ENCODE peak calls at places on chromosomes 11 and 22, in ten cellular contexts. One of them, this sample, is unnamed.
A peak's percentile ranks its signal among the peaks of the same experiment; 100 is the strongest.

GRCh38 chr22:50151571-50152537 is 18.7 kb upstream of the PANX2 start:
- DNase-seq in HT1080: no peak
- DNase-seq in M059J: no peak
- DNase-seq in right cardiac atrium: no peak
- DNase-seq in AG10803: no peak
- DNase-seq in activated naive CD4-positive, alpha-beta T cell treated with anti-CD3 and anti-CD28 coated beads, Interleukin-2, amount 10 ng/mL, durations not matched to agents 7 days and 5 days: no peak
- DNase-seq in stimulated activated CD8-positive, alpha-beta memory T cell treated with anti-CD3 and anti-CD28 coated beads, Interleukin-4, amount 100 ng/mL, for 4 hours: no peak
- DNase-seq in heart right ventricle: no peak
- DNase-seq in GM19239: no peak
- DNase-seq in effector memory CD8-positive, alpha-beta T cell: no peak
- DNase-seq in this sample: no peak

GRCh38 chr22:29148826-29149225 is 56.9 kb upstream of the EMID1 start:
- DNase-seq in HT1080: no peak
- DNase-seq in stimulated activated CD8-positive, alpha-beta memory T cell treated with anti-CD3 and anti-CD28 coated beads, Interleukin-4, amount 100 ng/mL, for 4 hours: no peak
- DNase-seq in M059J: no peak
- DNase-seq in activated naive CD4-positive, alpha-beta T cell treated with anti-CD3 and anti-CD28 coated beads, Interleukin-2, amount 10 ng/mL, durations not matched to agents 7 days and 5 days: no peak
- DNase-seq in effector memory CD8-positive, alpha-beta T cell: no peak
- DNase-seq in heart right ventricle: no peak
- DNase-seq in right cardiac atrium: no peak
- DNase-seq in AG10803: no peak
- DNase-seq in GM19239: no peak
- DNase-seq in this sample: no peak

GRCh38 chr11:117829369-117829725 is 4.8 kb upstream of the FXYD2 start:
- DNase-seq in activated naive CD4-positive, alpha-beta T cell treated with anti-CD3 and anti-CD28 coated beads, Interleukin-2, amount 10 ng/mL, durations not matched to agents 7 days and 5 days: no peak
- DNase-seq in heart right ventricle: no peak
- DNase-seq in effector memory CD8-positive, alpha-beta T cell: no peak
- DNase-seq in right cardiac atrium: no peak
- DNase-seq in GM19239: no peak
- DNase-seq in HT1080: no peak
- DNase-seq in stimulated activated CD8-positive, alpha-beta memory T cell treated with anti-CD3 and anti-CD28 coated beads, Interleukin-4, amount 100 ng/mL, for 4 hours: no peak
- DNase-seq in AG10803: no peak
- DNase-seq in M059J: no peak
- DNase-seq in this sample: no peak

GRCh38 chr11:68749501-68750196 is 1.7 kb downstream of the TESMIN start:
- DNase-seq in heart right ventricle: no peak
- DNase-seq in HT1080: no peak
- DNase-seq in stimulated activated CD8-positive, alpha-beta memory T cell treated with anti-CD3 and anti-CD28 coated beads, Interleukin-4, amount 100 ng/mL, for 4 hours: no peak
- DNase-seq in right cardiac atrium: no peak
- DNase-seq in AG10803: no peak
- DNase-seq in GM19239: no peak
- DNase-seq in M059J: no peak
- DNase-seq in activated naive CD4-positive, alpha-beta T cell treated with anti-CD3 and anti-CD28 coated beads, Interleukin-2, amount 10 ng/mL, durations not matched to agents 7 days and 5 days: no peak
- DNase-seq in effector memory CD8-positive, alpha-beta T cell: no peak
- DNase-seq in this sample: no peak

GRCh38 chr11:11661356-11662040 is 39.7 kb upstream of the GALNT18 start:
- DNase-seq in HT1080: no peak
- DNase-seq in right cardiac atrium: no peak
- DNase-seq in AG10803: no peak
- DNase-seq in effector memory CD8-positive, alpha-beta T cell: no peak
- DNase-seq in GM19239: no peak
- DNase-seq in stimulated activated CD8-positive, alpha-beta memory T cell treated with anti-CD3 and anti-CD28 coated beads, Interleukin-4, amount 100 ng/mL, for 4 hours: no peak
- DNase-seq in activated naive CD4-positive, alpha-beta T cell treated with anti-CD3 and anti-CD28 coated beads, Interleukin-2, amount 10 ng/mL, durations not matched to agents 7 days and 5 days: no peak
- DNase-seq in M059J: no peak
- DNase-seq in heart right ventricle: no peak
- DNase-seq in this sample: no peak

GRCh38 chr11:97269527-97269926 is 879.7 kb downstream of the JRKL start:
- DNase-seq in GM19239: peak; percentile 2
- DNase-seq in activated naive CD4-positive, alpha-beta T cell treated with anti-CD3 and anti-CD28 coated beads, Interleukin-2, amount 10 ng/mL, durations not matched to agents 7 days and 5 days: no peak
- DNase-seq in heart right ventricle: no peak
- DNase-seq in effector memory CD8-positive, alpha-beta T cell: no peak
- DNase-seq in right cardiac atrium: no peak
- DNase-seq in M059J: peak; percentile 37
- DNase-seq in HT1080: peak; percentile 29
- DNase-seq in AG10803: no peak
- DNase-seq in stimulated activated CD8-positive, alpha-beta memory T cell treated with anti-CD3 and anti-CD28 coated beads, Interleukin-4, amount 100 ng/mL, for 4 hours: no peak
- DNase-seq in this sample: peak; percentile 68

GRCh38 chr11:62024975-62025374 is 57.5 kb upstream of the FTH1 start:
- DNase-seq in M059J: no peak
- DNase-seq in effector memory CD8-positive, alpha-beta T cell: peak; percentile 4
- DNase-seq in stimulated activated CD8-positive, alpha-beta memory T cell treated with anti-CD3 and anti-CD28 coated beads, Interleukin-4, amount 100 ng/mL, for 4 hours: no peak
- DNase-seq in AG10803: peak; percentile 1
- DNase-seq in activated naive CD4-positive, alpha-beta T cell treated with anti-CD3 and anti-CD28 coated beads, Interleukin-2, amount 10 ng/mL, durations not matched to agents 7 days and 5 days: no peak
- DNase-seq in right cardiac atrium: no peak
- DNase-seq in HT1080: no peak
- DNase-seq in heart right ventricle: no peak
- DNase-seq in GM19239: no peak
- DNase-seq in this sample: peak; percentile 41

GRCh38 chr11:1569251-1569780 is 2.8 kb downstream of the DUSP8 start:
- DNase-seq in heart right ventricle: no peak
- DNase-seq in effector memory CD8-positive, alpha-beta T cell: no peak
- DNase-seq in activated naive CD4-positive, alpha-beta T cell treated with anti-CD3 and anti-CD28 coated beads, Interleukin-2, amount 10 ng/mL, durations not matched to agents 7 days and 5 days: no peak
- DNase-seq in AG10803: no peak
- DNase-seq in stimulated activated CD8-positive, alpha-beta memory T cell treated with anti-CD3 and anti-CD28 coated beads, Interleukin-4, amount 100 ng/mL, for 4 hours: no peak
- DNase-seq in right cardiac atrium: no peak
- DNase-seq in M059J: no peak
- DNase-seq in GM19239: peak; percentile 14
- DNase-seq in HT1080: no peak
- DNase-seq in this sample: no peak

GRCh38 chr11:107689317-107690202 is 22.3 kb downstream of the SLN start:
- DNase-seq in heart right ventricle: peak; percentile 65
- DNase-seq in right cardiac atrium: peak; percentile 61
- DNase-seq in M059J: peak; percentile 69
- DNase-seq in HT1080: peak; percentile 48
- DNase-seq in AG10803: peak; percentile 65
- DNase-seq in effector memory CD8-positive, alpha-beta T cell: peak; percentile 27
- DNase-seq in stimulated activated CD8-positive, alpha-beta memory T cell treated with anti-CD3 and anti-CD28 coated beads, Interleukin-4, amount 100 ng/mL, for 4 hours: no peak
- DNase-seq in GM19239: no peak
- DNase-seq in activated naive CD4-positive, alpha-beta T cell treated with anti-CD3 and anti-CD28 coated beads, Interleukin-2, amount 10 ng/mL, durations not matched to agents 7 days and 5 days: peak; percentile 72
- DNase-seq in this sample: peak; percentile 80

GRCh38 chr11:105960252-105961245 is 61.5 kb downstream of the MSANTD4 start:
- DNase-seq in M059J: no peak
- DNase-seq in GM19239: no peak
- DNase-seq in heart right ventricle: no peak
- DNase-seq in right cardiac atrium: no peak
- DNase-seq in AG10803: no peak
- DNase-seq in stimulated activated CD8-positive, alpha-beta memory T cell treated with anti-CD3 and anti-CD28 coated beads, Interleukin-4, amount 100 ng/mL, for 4 hours: no peak
- DNase-seq in HT1080: no peak
- DNase-seq in activated naive CD4-positive, alpha-beta T cell treated with anti-CD3 and anti-CD28 coated beads, Interleukin-2, amount 10 ng/mL, durations not matched to agents 7 days and 5 days: no peak
- DNase-seq in effector memory CD8-positive, alpha-beta T cell: no peak
- DNase-seq in this sample: no peak

GRCh38 chr11:22244986-22245592 is 52.2 kb downstream of the ANO5 start:
- DNase-seq in stimulated activated CD8-positive, alpha-beta memory T cell treated with anti-CD3 and anti-CD28 coated beads, Interleukin-4, amount 100 ng/mL, for 4 hours: no peak
- DNase-seq in effector memory CD8-positive, alpha-beta T cell: no peak
- DNase-seq in heart right ventricle: peak; percentile 11
- DNase-seq in M059J: peak; percentile 21
- DNase-seq in right cardiac atrium: peak; percentile 30
- DNase-seq in AG10803: peak; percentile 45
- DNase-seq in GM19239: peak; percentile 6
- DNase-seq in activated naive CD4-positive, alpha-beta T cell treated with anti-CD3 and anti-CD28 coated beads, Interleukin-2, amount 10 ng/mL, durations not matched to agents 7 days and 5 days: peak; percentile 24
- DNase-seq in HT1080: peak; percentile 27
- DNase-seq in this sample: peak; percentile 40

GRCh38 chr11:43508511-43508918 is 149.8 kb downstream of the TTC17 start:
- DNase-seq in heart right ventricle: no peak
- DNase-seq in right cardiac atrium: no peak
- DNase-seq in effector memory CD8-positive, alpha-beta T cell: no peak
- DNase-seq in activated naive CD4-positive, alpha-beta T cell treated with anti-CD3 and anti-CD28 coated beads, Interleukin-2, amount 10 ng/mL, durations not matched to agents 7 days and 5 days: no peak
- DNase-seq in AG10803: peak; percentile 70
- DNase-seq in M059J: peak; percentile 79
- DNase-seq in GM19239: no peak
- DNase-seq in stimulated activated CD8-positive, alpha-beta memory T cell treated with anti-CD3 and anti-CD28 coated beads, Interleukin-4, amount 100 ng/mL, for 4 hours: no peak
- DNase-seq in HT1080: peak; percentile 89
- DNase-seq in this sample: peak; percentile 61